ENCODE peak calls at places on chromosomes 11 and 22, in seven cellular contexts. V is Calu3, C is AG04450, G is HFFc6, B is colonic mucosa, L is OCI-LY7, W is MCF 10A. S is an unnamed sample.

GRCh38 chr11:96324912-96325311 is 18.1 kb downstream of the MAML2 start:
- DNase-seq in V (no peak), C (no peak), G (peak), B (no peak), L (no peak), W (no peak), S (no peak)

GRCh38 chr11:20407344-20407743 is 19.8 kb downstream of the PRMT3 start:
- DNase-seq in V (no peak), C (no peak), G (no peak), B (no peak), L (no peak), W (no peak), S (no peak)

GRCh38 chr22:49418341-49418894 is 409.3 kb downstream of the BRD1 start:
- DNase-seq in V (no peak), C (no peak), G (no peak), B (no peak), L (no peak), W (no peak), S (no peak)

GRCh38 chr11:1837171-1838076 is 1.4 kb upstream of the TNNI2 start:
- DNase-seq in V (peak), C (no peak), G (peak), B (peak), L (peak), W (peak), S (peak)

GRCh38 chr11:128888034-128888985 is 2.8 kb upstream of the KCNJ5 start:
- DNase-seq in V (no peak), C (no peak), G (no peak), B (no peak), L (no peak), W (peak), S (no peak)

GRCh38 chr22:35317680-35318290 is 18.1 kb downstream of the TOM1 start:
- DNase-seq in V (no peak), C (no peak), G (no peak), B (no peak), L (no peak), W (no peak), S (no peak)

GRCh38 chr22:26426924-26427323 is 2.1 kb upstream of the ASPHD2 start:
- DNase-seq in V (no peak), C (no peak), G (no peak), B (no peak), L (no peak), W (no peak), S (no peak)

GRCh38 chr11:71102251-71102995 is 150.0 kb downstream of the SHANK2 start:
- DNase-seq in V (no peak), C (no peak), G (no peak), B (no peak), L (no peak), W (no peak), S (no peak)

GRCh38 chr11:74019104-74019738 is 10.3 kb upstream of the UCP3 start:
- DNase-seq in V (no peak), C (no peak), G (no peak), B (peak), L (no peak), W (no peak), S (no peak)

GRCh38 chr11:78809931-78810481 is 235.3 kb upstream of the NARS2 start:
- DNase-seq in V (no peak), C (peak), G (peak), B (no peak), L (no peak), W (no peak), S (no peak)
- TF ChIP-seq CTCF in V (no peak), C (no peak), G (no peak), B (no peak), L (no peak), W (no peak), S (no peak)

GRCh38 chr22:46001046-46001425 is 24.1 kb upstream of the WNT7B start:
- DNase-seq in V (no peak), C (no peak), G (no peak), B (no peak), L (peak), W (no peak), S (no peak)
- TF ChIP-seq CTCF in V (no peak), C (no peak), G (peak), B (no peak), L (peak), W (no peak), S (no peak)

GRCh38 chr11:114738954-114739353 is 60.6 kb downstream of the NXPE2 start:
- DNase-seq in V (peak), C (peak), G (no peak), B (peak), L (peak), W (peak), S (no peak)
- TF ChIP-seq CTCF in V (no peak), C (peak), G (peak), B (peak), L (peak), W (peak), S (peak)

GRCh38 chr22:22031571-22031970 is 49.0 kb upstream of the TOP3B start:
- DNase-seq in V (no peak), C (no peak), G (no peak), B (no peak), L (no peak), W (no peak), S (no peak)
- TF ChIP-seq CTCF in V (no peak), C (no peak), G (no peak), B (no peak), L (no peak), W (no peak), S (no peak)

GRCh38 chr22:19967850-19968449 is 26.3 kb upstream of the TXNRD2 start:
- DNase-seq in V (no peak), C (no peak), G (no peak), B (no peak), L (no peak), W (no peak), S (no peak)

GRCh38 chr22:19968450-19968891 is 26.9 kb upstream of the TXNRD2 start:
- DNase-seq in V (no peak), C (no peak), G (no peak), B (no peak), L (no peak), W (no peak), S (no peak)

GRCh38 chr22:19965771-19966709 is 24.4 kb upstream of the TXNRD2 start:
- DNase-seq in V (no peak), C (no peak), G (no peak), B (no peak), L (peak), W (no peak), S (peak)

GRCh38 chr22:19969141-19969928 is 27.7 kb upstream of the TXNRD2 start:
- DNase-seq in V (no peak), C (no peak), G (no peak), B (no peak), L (no peak), W (no peak), S (no peak)

GRCh38 chr22:19966908-19967750 is 25.5 kb upstream of the TXNRD2 start:
- DNase-seq in V (no peak), C (no peak), G (no peak), B (no peak), L (no peak), W (no peak), S (no peak)
- TF ChIP-seq CTCF in V (no peak), C (no peak), G (no peak), B (no peak), L (no peak), W (no peak), S (no peak)